ENCODE peak calls at places on chromosome 6, in seven cellular contexts. One of them, this sample, is unnamed.

GRCh38 chr6:74932214-74932923 is 273.5 kb downstream of the COL12A1 start:
- DNase-seq in SJSA1: no peak
- DNase-seq in CD8-positive, alpha-beta memory T cell: no peak
- DNase-seq in hepatocyte: peak; percentile 10
- DNase-seq in adrenal gland: no peak
- DNase-seq in transverse colon: no peak
- DNase-seq in pancreas: no peak
- DNase-seq in this sample: no peak

GRCh38 chr6:168641455-168641854 is 200.5 kb downstream of the SMOC2 start:
- DNase-seq in SJSA1: no peak
- DNase-seq in CD8-positive, alpha-beta memory T cell: no peak
- DNase-seq in hepatocyte: no peak
- DNase-seq in adrenal gland: peak; percentile 62
- DNase-seq in transverse colon: no peak
- DNase-seq in pancreas: no peak
- DNase-seq in this sample: no peak

GRCh38 chr6:106117579-106117978 is 31.4 kb downstream of the PRDM1 start:
- DNase-seq in SJSA1: no peak
- DNase-seq in CD8-positive, alpha-beta memory T cell: peak; percentile 80
- DNase-seq in hepatocyte: no peak
- DNase-seq in adrenal gland: peak; percentile 13
- DNase-seq in transverse colon: no peak
- DNase-seq in pancreas: no peak
- DNase-seq in this sample: no peak

GRCh38 chr6:149026530-149026942 is 279.7 kb downstream of the UST start:
- DNase-seq in SJSA1: peak; percentile 95
- DNase-seq in CD8-positive, alpha-beta memory T cell: no peak
- DNase-seq in hepatocyte: peak; percentile 77
- DNase-seq in adrenal gland: peak; percentile 30
- DNase-seq in transverse colon: no peak
- DNase-seq in pancreas: no peak
- DNase-seq in this sample: no peak

GRCh38 chr6:46090115-46091079 is 39.4 kb upstream of the ENPP4 start:
- DNase-seq in SJSA1: peak; percentile 36
- DNase-seq in CD8-positive, alpha-beta memory T cell: peak; percentile 39
- DNase-seq in hepatocyte: peak; percentile 81
- DNase-seq in adrenal gland: peak; percentile 68
- DNase-seq in transverse colon: peak; percentile 66
- DNase-seq in pancreas: peak; percentile 52
- DNase-seq in this sample: peak; percentile 25

GRCh38 chr6:39184906-39185580 is 44.2 kb downstream of the KCNK5 start:
- DNase-seq in SJSA1: no peak
- DNase-seq in CD8-positive, alpha-beta memory T cell: no peak
- DNase-seq in hepatocyte: peak; percentile 56
- DNase-seq in adrenal gland: peak; percentile 47
- DNase-seq in transverse colon: peak; percentile 86
- DNase-seq in pancreas: no peak
- DNase-seq in this sample: no peak

GRCh38 chr6:79710127-79710526 is 79.0 kb downstream of the SH3BGRL2 start:
- DNase-seq in SJSA1: no peak
- DNase-seq in CD8-positive, alpha-beta memory T cell: no peak
- DNase-seq in hepatocyte: no peak
- DNase-seq in adrenal gland: no peak
- DNase-seq in transverse colon: peak; percentile 10
- DNase-seq in pancreas: no peak
- DNase-seq in this sample: no peak

GRCh38 chr6:41548098-41548840 is 2.1 kb downstream of the FOXP4 start:
- DNase-seq in SJSA1: no peak
- DNase-seq in CD8-positive, alpha-beta memory T cell: peak; percentile 41
- DNase-seq in hepatocyte: peak; percentile 65
- DNase-seq in adrenal gland: no peak
- DNase-seq in transverse colon: peak; percentile 26
- DNase-seq in pancreas: peak; percentile 79
- DNase-seq in this sample: peak; percentile 37

GRCh38 chr6:95133578-95133977 is 443.8 kb upstream of the MANEA start:
- DNase-seq in SJSA1: no peak
- DNase-seq in CD8-positive, alpha-beta memory T cell: no peak
- DNase-seq in hepatocyte: peak; percentile 5
- DNase-seq in adrenal gland: no peak
- DNase-seq in transverse colon: no peak
- DNase-seq in pancreas: no peak
- DNase-seq in this sample: no peak

GRCh38 chr6:9178066-9178465 is 742.7 kb upstream of the SLC35B3 start:
- DNase-seq in SJSA1: no peak
- DNase-seq in CD8-positive, alpha-beta memory T cell: no peak
- DNase-seq in hepatocyte: no peak
- DNase-seq in adrenal gland: no peak
- DNase-seq in transverse colon: no peak
- DNase-seq in pancreas: no peak
- DNase-seq in this sample: no peak

GRCh38 chr6:123127807-123128206 is 131.8 kb downstream of the CLVS2 start:
- DNase-seq in SJSA1: no peak
- DNase-seq in CD8-positive, alpha-beta memory T cell: no peak
- DNase-seq in hepatocyte: no peak
- DNase-seq in adrenal gland: no peak
- DNase-seq in transverse colon: no peak
- DNase-seq in pancreas: no peak
- DNase-seq in this sample: no peak

GRCh38 chr6:33838979-33839378 is 35.2 kb upstream of the MLN start:
- DNase-seq in SJSA1: no peak
- DNase-seq in CD8-positive, alpha-beta memory T cell: no peak
- DNase-seq in hepatocyte: no peak
- DNase-seq in adrenal gland: no peak
- DNase-seq in transverse colon: no peak
- DNase-seq in pancreas: no peak
- DNase-seq in this sample: no peak

GRCh38 chr6:117837268-117837667 is 69.8 kb upstream of the SLC35F1 start:
- DNase-seq in SJSA1: no peak
- DNase-seq in CD8-positive, alpha-beta memory T cell: no peak
- DNase-seq in hepatocyte: no peak
- DNase-seq in adrenal gland: no peak
- DNase-seq in transverse colon: no peak
- DNase-seq in pancreas: no peak
- DNase-seq in this sample: no peak

GRCh38 chr6:3535716-3536435 is 79.0 kb upstream of the SLC22A23 start:
- DNase-seq in SJSA1: no peak
- DNase-seq in CD8-positive, alpha-beta memory T cell: no peak
- DNase-seq in hepatocyte: no peak
- DNase-seq in adrenal gland: no peak
- DNase-seq in transverse colon: no peak
- DNase-seq in pancreas: no peak
- DNase-seq in this sample: no peak

GRCh38 chr6:25172819-25173218 is 106.4 kb upstream of the CARMIL1 start:
- DNase-seq in SJSA1: peak; percentile 82
- DNase-seq in CD8-positive, alpha-beta memory T cell: no peak
- DNase-seq in hepatocyte: no peak
- DNase-seq in adrenal gland: no peak
- DNase-seq in transverse colon: no peak
- DNase-seq in pancreas: no peak
- DNase-seq in this sample: no peak

GRCh38 chr6:104943781-104944180 is 13.1 kb upstream of the LIN28B start:
- DNase-seq in SJSA1: no peak
- DNase-seq in CD8-positive, alpha-beta memory T cell: no peak
- DNase-seq in hepatocyte: peak; percentile 52
- DNase-seq in adrenal gland: no peak
- DNase-seq in transverse colon: no peak
- DNase-seq in pancreas: no peak
- DNase-seq in this sample: no peak

GRCh38 chr6:29504961-29505360 is 17.2 kb upstream of the MAS1L start:
- DNase-seq in SJSA1: no peak
- DNase-seq in CD8-positive, alpha-beta memory T cell: no peak
- DNase-seq in hepatocyte: no peak
- DNase-seq in adrenal gland: no peak
- DNase-seq in transverse colon: no peak
- DNase-seq in pancreas: no peak
- DNase-seq in this sample: no peak

GRCh38 chr6:90610671-90611542 is 24.0 kb upstream of the MAP3K7 start:
- DNase-seq in SJSA1: peak; percentile 36
- DNase-seq in CD8-positive, alpha-beta memory T cell: peak; percentile 9
- DNase-seq in hepatocyte: peak; percentile 38
- DNase-seq in adrenal gland: no peak
- DNase-seq in transverse colon: no peak
- DNase-seq in pancreas: peak; percentile 77
- DNase-seq in this sample: peak; percentile 45

GRCh38 chr6:134532694-134533624 is 215.0 kb upstream of the SGK1 start:
- DNase-seq in SJSA1: no peak
- DNase-seq in CD8-positive, alpha-beta memory T cell: no peak
- DNase-seq in hepatocyte: no peak
- DNase-seq in adrenal gland: no peak
- DNase-seq in transverse colon: no peak
- DNase-seq in pancreas: no peak
- DNase-seq in this sample: no peak

GRCh38 chr6:69866351-69867074 is at the start of gene COL19A1:
- DNase-seq in SJSA1: peak; percentile 6
- DNase-seq in CD8-positive, alpha-beta memory T cell: peak; percentile 18
- DNase-seq in hepatocyte: peak; percentile 35
- DNase-seq in adrenal gland: peak; percentile 4
- DNase-seq in transverse colon: peak; percentile 32
- DNase-seq in pancreas: peak; percentile 58
- DNase-seq in this sample: peak; percentile 79

GRCh38 chr6:4446982-4447381 is 311.6 kb upstream of the ECI2 start:
- DNase-seq in SJSA1: no peak
- DNase-seq in CD8-positive, alpha-beta memory T cell: no peak
- DNase-seq in hepatocyte: no peak
- DNase-seq in adrenal gland: peak; percentile 8
- DNase-seq in transverse colon: no peak
- DNase-seq in pancreas: no peak
- DNase-seq in this sample: peak; percentile 26

GRCh38 chr6:90237350-90237990 is 59.2 kb downstream of the BACH2 start:
- DNase-seq in SJSA1: no peak
- DNase-seq in CD8-positive, alpha-beta memory T cell: no peak
- DNase-seq in hepatocyte: no peak
- DNase-seq in adrenal gland: no peak
- DNase-seq in transverse colon: no peak
- DNase-seq in pancreas: no peak
- DNase-seq in this sample: no peak

GRCh38 chr6:28118217-28118616 is 6.2 kb upstream of the ZSCAN16 start:
- DNase-seq in SJSA1: no peak
- DNase-seq in CD8-positive, alpha-beta memory T cell: no peak
- DNase-seq in hepatocyte: no peak
- DNase-seq in adrenal gland: no peak
- DNase-seq in transverse colon: no peak
- DNase-seq in pancreas: no peak
- DNase-seq in this sample: no peak
- H3K36me3 ChIP-seq in SJSA1: peaks cover 67% of the 10 kb centered on the region
- H3K36me3 ChIP-seq in CD8-positive, alpha-beta memory T cell: peaks cover 15% of the 10 kb centered on the region
- H3K36me3 ChIP-seq in hepatocyte: no peaks in the 10 kb centered on the region
- H3K36me3 ChIP-seq in adrenal gland: no peaks in the 10 kb centered on the region
- H3K36me3 ChIP-seq in transverse colon: peaks cover 16% of the 10 kb centered on the region
- H3K36me3 ChIP-seq in pancreas: no peaks in the 10 kb centered on the region
- H3K36me3 ChIP-seq in this sample: peaks cover 3% of the 10 kb centered on the region

GRCh38 chr6:144547409-144547808 is 262.3 kb downstream of the UTRN start:
- DNase-seq in SJSA1: no peak
- DNase-seq in CD8-positive, alpha-beta memory T cell: no peak
- DNase-seq in hepatocyte: no peak
- DNase-seq in adrenal gland: no peak
- DNase-seq in transverse colon: no peak
- DNase-seq in pancreas: no peak
- DNase-seq in this sample: no peak
- H3K36me3 ChIP-seq in SJSA1: peaks cover 78% of the 10 kb centered on the region
- H3K36me3 ChIP-seq in CD8-positive, alpha-beta memory T cell: peaks cover 30% of the 10 kb centered on the region
- H3K36me3 ChIP-seq in hepatocyte: no peaks in the 10 kb centered on the region
- H3K36me3 ChIP-seq in adrenal gland: no peaks in the 10 kb centered on the region
- H3K36me3 ChIP-seq in transverse colon: peaks cover 42% of the 10 kb centered on the region
- H3K36me3 ChIP-seq in pancreas: peaks cover 73% of the 10 kb centered on the region
- H3K36me3 ChIP-seq in this sample: no peaks in the 10 kb centered on the region

GRCh38 chr6:113586966-113587699 is 270.0 kb upstream of the MARCKS start:
- DNase-seq in SJSA1: no peak
- DNase-seq in CD8-positive, alpha-beta memory T cell: no peak
- DNase-seq in hepatocyte: no peak
- DNase-seq in adrenal gland: no peak
- DNase-seq in transverse colon: no peak
- DNase-seq in pancreas: no peak
- DNase-seq in this sample: no peak
- H3K36me3 ChIP-seq in SJSA1: no peaks in the 10 kb centered on the region
- H3K36me3 ChIP-seq in CD8-positive, alpha-beta memory T cell: no peaks in the 10 kb centered on the region
- H3K36me3 ChIP-seq in hepatocyte: no peaks in the 10 kb centered on the region
- H3K36me3 ChIP-seq in adrenal gland: no peaks in the 10 kb centered on the region
- H3K36me3 ChIP-seq in transverse colon: no peaks in the 10 kb centered on the region
- H3K36me3 ChIP-seq in pancreas: no peaks in the 10 kb centered on the region
- H3K36me3 ChIP-seq in this sample: no peaks in the 10 kb centered on the region

GRCh38 chr6:7604003-7604402 is 14.0 kb downstream of the SNRNP48 start:
- DNase-seq in SJSA1: no peak
- DNase-seq in CD8-positive, alpha-beta memory T cell: no peak
- DNase-seq in hepatocyte: peak; percentile 63
- DNase-seq in adrenal gland: peak; percentile 53
- DNase-seq in transverse colon: no peak
- DNase-seq in pancreas: no peak
- DNase-seq in this sample: no peak

GRCh38 chr6:7604506-7604905 is 14.5 kb downstream of the SNRNP48 start:
- DNase-seq in SJSA1: no peak
- DNase-seq in CD8-positive, alpha-beta memory T cell: no peak
- DNase-seq in hepatocyte: no peak
- DNase-seq in adrenal gland: no peak
- DNase-seq in transverse colon: no peak
- DNase-seq in pancreas: no peak
- DNase-seq in this sample: no peak
- H3K36me3 ChIP-seq in SJSA1: peaks cover 90% of the 10 kb centered on the region
- H3K36me3 ChIP-seq in CD8-positive, alpha-beta memory T cell: peaks cover 55% of the 10 kb centered on the region
- H3K36me3 ChIP-seq in hepatocyte: no peaks in the 10 kb centered on the region
- H3K36me3 ChIP-seq in adrenal gland: no peaks in the 10 kb centered on the region
- H3K36me3 ChIP-seq in transverse colon: peaks cover 88% of the 10 kb centered on the region
- H3K36me3 ChIP-seq in pancreas: peaks cover 51% of the 10 kb centered on the region
- H3K36me3 ChIP-seq in this sample: peaks cover 10% of the 10 kb centered on the region

DNA sequence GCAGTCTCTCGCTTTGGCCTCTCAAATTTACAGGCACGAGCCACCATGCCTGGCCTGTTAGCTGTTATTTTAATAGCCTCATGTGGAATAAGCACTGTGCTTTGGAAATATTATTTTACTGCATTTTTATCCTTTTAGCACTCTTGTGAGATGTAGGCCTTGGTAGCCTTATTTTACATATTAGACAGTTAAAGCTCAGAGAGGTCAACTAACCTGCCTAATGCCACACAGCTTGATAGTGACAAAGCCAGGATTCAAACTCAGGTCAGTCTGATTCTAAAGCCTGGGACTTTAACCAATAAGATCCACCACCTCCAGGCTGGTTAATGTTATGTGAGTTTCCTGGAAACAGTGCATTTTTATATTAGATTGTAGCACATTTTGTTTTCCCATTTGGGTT is 9.5 kb downstream of the TNFAIP3 start:
- DNase-seq in SJSA1: no peak
- DNase-seq in CD8-positive, alpha-beta memory T cell: peak; percentile 20
- DNase-seq in hepatocyte: no peak
- DNase-seq in adrenal gland: no peak
- DNase-seq in transverse colon: no peak
- DNase-seq in pancreas: no peak
- DNase-seq in this sample: no peak
- H3K36me3 ChIP-seq in SJSA1: peaks cover 95% of the 10 kb centered on the region
- H3K36me3 ChIP-seq in CD8-positive, alpha-beta memory T cell: peaks cover 89% of the 10 kb centered on the region
- H3K36me3 ChIP-seq in hepatocyte: peaks cover 6% of the 10 kb centered on the region
- H3K36me3 ChIP-seq in adrenal gland: no peaks in the 10 kb centered on the region
- H3K36me3 ChIP-seq in transverse colon: peaks cover 70% of the 10 kb centered on the region
- H3K36me3 ChIP-seq in pancreas: peaks cover 73% of the 10 kb centered on the region
- H3K36me3 ChIP-seq in this sample: peaks cover 56% of the 10 kb centered on the region

DNA sequence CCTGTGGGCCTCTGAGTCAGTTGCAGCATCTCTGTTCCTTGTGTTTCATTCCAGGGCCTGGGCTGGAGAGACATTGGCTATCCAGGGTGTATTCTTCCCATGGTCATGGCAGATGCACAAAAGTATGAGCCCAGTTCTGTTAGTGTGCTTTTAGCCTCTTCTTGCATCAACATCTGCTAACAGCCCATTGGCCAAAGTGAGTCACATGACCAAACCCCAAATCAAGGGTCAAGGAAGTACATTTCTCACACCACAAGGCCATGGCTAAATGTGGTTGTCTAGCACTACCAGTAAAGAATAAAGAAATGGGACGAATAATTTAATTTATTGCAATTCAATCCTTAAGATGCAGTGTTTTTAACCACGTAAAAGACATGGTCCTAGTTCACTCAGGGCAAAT is 43.9 kb downstream of the NRN1 start:
- DNase-seq in SJSA1: no peak
- DNase-seq in CD8-positive, alpha-beta memory T cell: no peak
- DNase-seq in hepatocyte: no peak
- DNase-seq in adrenal gland: no peak
- DNase-seq in transverse colon: no peak
- DNase-seq in pancreas: no peak
- DNase-seq in this sample: no peak
- H3K36me3 ChIP-seq in SJSA1: no peaks in the 10 kb centered on the region
- H3K36me3 ChIP-seq in CD8-positive, alpha-beta memory T cell: no peaks in the 10 kb centered on the region
- H3K36me3 ChIP-seq in hepatocyte: no peaks in the 10 kb centered on the region
- H3K36me3 ChIP-seq in adrenal gland: no peaks in the 10 kb centered on the region
- H3K36me3 ChIP-seq in transverse colon: no peaks in the 10 kb centered on the region
- H3K36me3 ChIP-seq in pancreas: no peaks in the 10 kb centered on the region
- H3K36me3 ChIP-seq in this sample: no peaks in the 10 kb centered on the region

This sample was measured in GM06990.